ENCODE peak calls at places on chromosomes 11 and 22, in five cellular contexts. One of them, this sample, is unnamed.
A peak's percentile ranks its signal among the peaks of the same experiment; 100 is the strongest.

GRCh38 chr22:26592368-26593015 is 2.6 kb upstream of the TPST2 start:
- ATAC-seq in upper lobe of left lung: no peak
- ATAC-seq in gastrocnemius medialis: no peak
- ATAC-seq in right lobe of liver: no peak
- ATAC-seq in A549: no peak
- ATAC-seq in this sample: no peak

GRCh38 chr11:3014314-3014938 is 22.3 kb upstream of the NAP1L4 start:
- ATAC-seq in A549: no peak
- ATAC-seq in upper lobe of left lung: no peak
- ATAC-seq in gastrocnemius medialis: no peak
- ATAC-seq in right lobe of liver: no peak
- ATAC-seq in this sample: no peak

GRCh38 chr11:9765320-9766101 is 101.6 kb downstream of the SWAP70 start:
- ATAC-seq in right lobe of liver: peak; percentile 48
- ATAC-seq in A549: no peak
- ATAC-seq in upper lobe of left lung: peak; percentile 34
- ATAC-seq in gastrocnemius medialis: peak; percentile 78
- ATAC-seq in this sample: peak; percentile 86

GRCh38 chr22:24938741-24939341 is 7.7 kb downstream of the LHFPL7 start:
- ATAC-seq in right lobe of liver: peak; percentile 77
- ATAC-seq in upper lobe of left lung: peak; percentile 65
- ATAC-seq in gastrocnemius medialis: peak; percentile 70
- ATAC-seq in A549: peak; percentile 65
- ATAC-seq in this sample: peak; percentile 46

GRCh38 chr11:75261474-75261847 is 20.9 kb downstream of the TPBGL start:
- ATAC-seq in A549: no peak
- ATAC-seq in gastrocnemius medialis: no peak
- ATAC-seq in upper lobe of left lung: peak; percentile 34
- ATAC-seq in right lobe of liver: peak; percentile 2
- ATAC-seq in this sample: no peak

GRCh38 chr11:127037001-127037400 is 36.4 kb upstream of the KIRREL3 start:
- ATAC-seq in upper lobe of left lung: no peak
- ATAC-seq in gastrocnemius medialis: no peak
- ATAC-seq in A549: no peak
- ATAC-seq in right lobe of liver: no peak
- ATAC-seq in this sample: no peak

GRCh38 chr11:77109236-77110019 is 6.8 kb downstream of the OMP start:
- ATAC-seq in gastrocnemius medialis: no peak
- ATAC-seq in right lobe of liver: no peak
- ATAC-seq in A549: no peak
- ATAC-seq in upper lobe of left lung: no peak
- ATAC-seq in this sample: no peak

GRCh38 chr11:13486926-13487660 is 8.7 kb downstream of the PTH start:
- ATAC-seq in right lobe of liver: peak; percentile 97
- ATAC-seq in upper lobe of left lung: peak; percentile 77
- ATAC-seq in gastrocnemius medialis: no peak
- ATAC-seq in A549: peak; percentile 98
- ATAC-seq in this sample: no peak

GRCh38 chr11:45102361-45102809 is 44.1 kb upstream of the PRDM11 start:
- ATAC-seq in upper lobe of left lung: no peak
- ATAC-seq in gastrocnemius medialis: no peak
- ATAC-seq in A549: peak; percentile 21
- ATAC-seq in right lobe of liver: no peak
- ATAC-seq in this sample: no peak

GRCh38 chr11:44870615-44871176 is 80.0 kb downstream of the TP53I11 start:
- ATAC-seq in gastrocnemius medialis: no peak
- ATAC-seq in A549: no peak
- ATAC-seq in right lobe of liver: no peak
- ATAC-seq in upper lobe of left lung: no peak
- ATAC-seq in this sample: no peak

GRCh38 chr11:60422609-60423008 is 6.8 kb upstream of the MS4A5 start:
- ATAC-seq in right lobe of liver: no peak
- ATAC-seq in upper lobe of left lung: no peak
- ATAC-seq in gastrocnemius medialis: no peak
- ATAC-seq in A549: no peak
- ATAC-seq in this sample: no peak

GRCh38 chr11:128568166-128568778 is 19.1 kb downstream of the ETS1 start:
- ATAC-seq in right lobe of liver: peak; percentile 89
- ATAC-seq in A549: no peak
- ATAC-seq in gastrocnemius medialis: peak; percentile 30
- ATAC-seq in upper lobe of left lung: no peak
- ATAC-seq in this sample: peak; percentile 39

GRCh38 chr11:86486261-86487030 is 111.8 kb downstream of the CCDC81 start:
- ATAC-seq in right lobe of liver: no peak
- ATAC-seq in gastrocnemius medialis: no peak
- ATAC-seq in A549: no peak
- ATAC-seq in upper lobe of left lung: no peak
- ATAC-seq in this sample: peak; percentile 22

GRCh38 chr11:92380882-92381281 is 156.3 kb downstream of the FAT3 start:
- ATAC-seq in gastrocnemius medialis: no peak
- ATAC-seq in right lobe of liver: no peak
- ATAC-seq in upper lobe of left lung: no peak
- ATAC-seq in A549: no peak
- ATAC-seq in this sample: no peak

GRCh38 chr11:69297225-69297925 is 3.4 kb downstream of the MYEOV start:
- ATAC-seq in gastrocnemius medialis: peak; percentile 79
- ATAC-seq in A549: peak; percentile 15
- ATAC-seq in right lobe of liver: peak; percentile 45
- ATAC-seq in upper lobe of left lung: peak; percentile 86
- ATAC-seq in this sample: peak; percentile 78

GRCh38 chr11:69298778-69299461 is 5.0 kb downstream of the MYEOV start:
- ATAC-seq in gastrocnemius medialis: no peak
- ATAC-seq in upper lobe of left lung: no peak
- ATAC-seq in right lobe of liver: no peak
- ATAC-seq in A549: no peak
- ATAC-seq in this sample: no peak

GRCh38 chr11:69296890-69297224 is 2.9 kb downstream of the MYEOV start:
- ATAC-seq in upper lobe of left lung: no peak
- ATAC-seq in gastrocnemius medialis: no peak
- ATAC-seq in A549: no peak
- ATAC-seq in right lobe of liver: peak; percentile 36
- ATAC-seq in this sample: no peak

GRCh38 chr11:69299572-69299971 is 5.6 kb downstream of the MYEOV start:
- ATAC-seq in A549: no peak
- ATAC-seq in right lobe of liver: no peak
- ATAC-seq in gastrocnemius medialis: no peak
- ATAC-seq in upper lobe of left lung: no peak
- ATAC-seq in this sample: no peak

DNA sequence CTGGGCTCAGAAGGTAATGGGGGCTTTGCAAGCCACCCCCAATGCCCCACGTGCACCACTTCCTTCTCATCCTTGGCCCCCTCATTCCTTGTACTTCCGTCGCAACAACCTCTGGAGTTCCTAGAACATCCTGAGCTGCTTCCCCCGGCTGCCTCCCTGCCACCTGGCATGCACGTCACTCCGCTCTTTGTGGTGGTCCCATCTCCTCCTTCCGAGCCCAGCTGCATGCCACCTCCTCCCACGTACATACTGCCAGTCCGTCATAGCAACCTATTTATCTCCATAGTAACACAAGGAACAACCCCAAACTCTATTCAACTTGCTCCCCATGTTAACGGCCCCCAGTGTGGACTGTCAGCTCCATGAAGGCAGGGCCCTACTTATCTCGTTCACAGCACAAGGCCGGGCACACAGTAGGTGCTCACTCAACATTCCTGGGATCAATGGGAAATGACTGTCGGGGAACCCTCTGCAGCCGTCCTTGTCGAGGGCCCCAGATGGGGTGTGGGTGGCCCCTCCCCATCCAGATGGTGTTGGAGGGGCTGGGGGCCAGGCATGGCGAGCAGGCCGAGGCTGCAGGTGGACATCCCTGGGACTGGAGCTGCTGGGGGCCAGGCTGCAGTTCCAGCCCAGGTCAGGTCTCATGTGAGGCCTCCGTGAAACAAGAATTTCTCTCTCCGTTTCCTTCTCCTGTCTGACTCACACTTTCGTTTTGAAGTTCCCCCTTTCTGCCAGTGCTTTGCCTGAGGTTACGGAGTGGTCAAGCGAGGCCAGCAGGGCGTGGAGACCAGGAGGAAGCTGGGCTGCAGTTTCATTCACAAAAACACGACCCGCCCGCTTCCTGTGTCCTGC is 4.2 kb downstream of the MYEOV start:
- ATAC-seq in right lobe of liver: peak; percentile 53
- ATAC-seq in A549: peak; percentile 11
- ATAC-seq in gastrocnemius medialis: peak; percentile 53
- ATAC-seq in upper lobe of left lung: peak; percentile 78
- ATAC-seq in this sample: peak; percentile 61
- TF ChIP-seq POLR2A in right lobe of liver: no peak
- TF ChIP-seq POLR2A in A549: no peak
- TF ChIP-seq POLR2A in gastrocnemius medialis: no peak
- TF ChIP-seq POLR2A in upper lobe of left lung: peak; percentile 14
- TF ChIP-seq POLR2A in this sample: no peak

GRCh38 chr22:38744981-38745380 is 10.8 kb downstream of the SUN2 start:
- ATAC-seq in A549: no peak
- ATAC-seq in upper lobe of left lung: no peak
- ATAC-seq in gastrocnemius medialis: peak; percentile 19
- ATAC-seq in right lobe of liver: peak; percentile 31
- ATAC-seq in this sample: no peak
- TF ChIP-seq POLR2A in A549: no peak
- TF ChIP-seq POLR2A in upper lobe of left lung: no peak
- TF ChIP-seq POLR2A in gastrocnemius medialis: no peak
- TF ChIP-seq POLR2A in right lobe of liver: no peak
- TF ChIP-seq POLR2A in this sample: no peak

DNA sequence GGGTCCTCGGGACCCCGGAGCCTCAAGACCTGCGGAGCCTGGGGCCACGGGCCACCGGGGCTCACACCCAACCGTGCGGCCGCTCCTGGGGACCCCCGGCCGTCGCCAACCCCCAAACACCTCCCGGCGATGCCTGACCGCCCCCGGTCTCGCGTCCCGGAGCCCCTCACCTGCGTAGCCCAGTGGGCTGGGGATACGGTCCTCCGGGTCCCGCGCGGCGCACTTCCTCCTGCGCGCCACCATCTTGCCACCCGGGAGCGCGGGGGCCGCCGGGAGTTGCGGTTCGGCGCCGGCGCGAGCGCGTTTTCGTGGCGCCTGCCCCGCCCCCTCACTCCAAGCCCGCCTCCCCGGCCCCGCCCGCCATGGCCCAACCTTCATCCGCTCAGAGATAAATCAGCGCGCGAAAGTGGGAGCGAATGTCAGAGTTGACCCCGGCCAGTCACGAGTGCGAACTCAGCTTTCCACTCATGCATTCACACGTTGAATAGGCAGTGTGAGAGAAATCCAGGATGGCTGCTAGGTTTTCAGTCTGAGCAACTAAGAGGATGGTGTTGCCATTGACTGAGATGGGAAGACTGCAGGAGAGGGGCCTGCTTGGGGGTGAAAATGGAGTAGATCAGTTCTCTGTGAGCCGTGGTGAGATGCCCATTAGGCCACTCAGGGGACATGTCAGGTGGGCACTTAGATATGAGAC is at the start of gene RRP7A:
- ATAC-seq in A549: peak; percentile 89
- ATAC-seq in gastrocnemius medialis: peak; percentile 94
- ATAC-seq in right lobe of liver: peak; percentile 93
- ATAC-seq in upper lobe of left lung: peak; percentile 98
- ATAC-seq in this sample: peak; percentile 93
- TF ChIP-seq POLR2A in A549: peak; percentile 86
- TF ChIP-seq POLR2A in gastrocnemius medialis: peak; percentile 84
- TF ChIP-seq POLR2A in right lobe of liver: peak; percentile 64
- TF ChIP-seq POLR2A in upper lobe of left lung: peak; percentile 94
- TF ChIP-seq POLR2A in this sample: peak; percentile 80

GRCh38 chr11:62554377-62554776 is 7.8 kb upstream of the AHNAK start:
- ATAC-seq in upper lobe of left lung: no peak
- ATAC-seq in A549: no peak
- ATAC-seq in gastrocnemius medialis: peak; percentile 40
- ATAC-seq in right lobe of liver: no peak
- ATAC-seq in this sample: no peak

GRCh38 chr11:62555464-62556092 is 9.0 kb upstream of the AHNAK start:
- ATAC-seq in right lobe of liver: no peak
- ATAC-seq in A549: no peak
- ATAC-seq in upper lobe of left lung: peak; percentile 55
- ATAC-seq in gastrocnemius medialis: no peak
- ATAC-seq in this sample: no peak

GRCh38 chr11:62556872-62557631 is 10.4 kb upstream of the AHNAK start:
- ATAC-seq in gastrocnemius medialis: no peak
- ATAC-seq in right lobe of liver: no peak
- ATAC-seq in upper lobe of left lung: no peak
- ATAC-seq in A549: no peak
- ATAC-seq in this sample: no peak

GRCh38 chr11:62558669-62559068 is 12.1 kb upstream of the AHNAK start:
- ATAC-seq in gastrocnemius medialis: no peak
- ATAC-seq in upper lobe of left lung: no peak
- ATAC-seq in right lobe of liver: no peak
- ATAC-seq in A549: no peak
- ATAC-seq in this sample: no peak

DNA sequence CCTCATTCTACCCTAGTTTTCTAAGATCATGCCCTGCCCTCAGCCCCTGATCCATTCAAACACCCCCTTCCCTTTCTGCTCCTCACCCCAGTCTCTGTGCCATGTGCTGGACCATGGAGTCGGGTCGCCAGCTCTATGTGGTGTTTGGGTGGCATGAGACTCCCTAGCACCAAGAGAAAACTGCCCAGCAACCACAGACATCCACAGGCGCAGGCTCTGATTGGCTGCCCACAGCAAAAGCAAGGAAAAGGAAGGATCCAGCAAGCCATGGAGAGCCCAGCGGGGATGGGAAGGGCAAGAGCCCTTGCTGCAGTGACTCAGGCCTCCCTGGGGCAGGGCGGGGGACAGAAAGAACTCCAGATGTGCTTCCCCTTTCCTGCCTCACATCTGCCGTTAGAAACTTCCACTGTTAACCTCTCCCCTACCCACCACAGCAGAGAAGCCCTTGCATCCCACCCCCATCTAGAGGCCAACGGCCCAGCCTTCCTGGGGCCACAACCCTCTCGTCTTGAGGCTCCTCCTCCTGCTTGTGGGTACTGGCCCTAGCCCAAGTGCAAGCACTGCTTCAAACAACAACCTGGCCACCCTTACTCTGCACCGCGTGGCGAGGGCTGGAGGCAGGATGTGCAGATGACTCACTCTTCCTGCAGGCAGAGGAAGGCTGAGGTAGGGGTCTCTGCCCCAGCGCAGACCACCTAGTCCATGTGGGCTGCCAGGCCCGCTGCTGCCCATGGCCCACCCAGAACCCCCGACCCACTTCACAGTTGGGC is 9.7 kb upstream of the AHNAK start:
- ATAC-seq in A549: peak; percentile 55
- ATAC-seq in upper lobe of left lung: peak; percentile 83
- ATAC-seq in right lobe of liver: peak; percentile 40
- ATAC-seq in gastrocnemius medialis: peak; percentile 42
- ATAC-seq in this sample: peak; percentile 76
- TF ChIP-seq POLR2A in A549: no peak
- TF ChIP-seq POLR2A in upper lobe of left lung: peak; percentile 44
- TF ChIP-seq POLR2A in right lobe of liver: no peak
- TF ChIP-seq POLR2A in gastrocnemius medialis: no peak
- TF ChIP-seq POLR2A in this sample: no peak

GRCh38 chr22:22371031-22371541 is 126.5 kb downstream of the VPREB1 start:
- ATAC-seq in A549: no peak
- ATAC-seq in gastrocnemius medialis: no peak
- ATAC-seq in right lobe of liver: no peak
- ATAC-seq in upper lobe of left lung: peak; percentile 41
- ATAC-seq in this sample: no peak
- TF ChIP-seq POLR2A in A549: no peak
- TF ChIP-seq POLR2A in gastrocnemius medialis: no peak
- TF ChIP-seq POLR2A in right lobe of liver: no peak
- TF ChIP-seq POLR2A in upper lobe of left lung: no peak
- TF ChIP-seq POLR2A in this sample: no peak

DNA sequence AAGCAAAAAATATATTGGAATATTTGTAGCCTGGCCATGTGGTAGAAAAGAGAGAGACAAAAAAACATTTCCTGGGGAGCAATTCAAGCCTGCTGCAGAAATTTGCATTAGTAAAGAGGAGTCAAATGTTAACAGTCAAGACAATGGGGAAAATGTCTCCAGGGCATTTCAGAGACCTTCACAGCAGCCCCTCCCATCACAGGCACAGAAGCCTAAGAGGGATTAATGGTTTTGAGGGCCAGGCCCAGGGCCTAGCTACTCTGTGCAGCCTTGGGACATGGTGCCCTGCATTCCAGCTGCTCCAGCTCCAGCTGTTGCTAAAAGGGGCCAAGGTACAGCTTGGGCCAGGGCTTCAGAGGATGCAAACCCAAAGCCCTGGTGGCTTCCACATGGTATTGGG is 46.8 kb downstream of the PGR start:
- ATAC-seq in gastrocnemius medialis: no peak
- ATAC-seq in upper lobe of left lung: no peak
- ATAC-seq in right lobe of liver: no peak
- ATAC-seq in A549: no peak
- ATAC-seq in this sample: no peak
- TF ChIP-seq POLR2A in gastrocnemius medialis: no peak
- TF ChIP-seq POLR2A in upper lobe of left lung: no peak
- TF ChIP-seq POLR2A in right lobe of liver: no peak
- TF ChIP-seq POLR2A in A549: no peak
- TF ChIP-seq POLR2A in this sample: no peak

This sample was measured in gastroesophageal sphincter.